ENCODE peak calls at places on chromosomes 11 and 22, in ten cellular contexts. O, H, B, T, K, F, Y, X, L and E are unnamed samples.

GRCh38 chr11:46658259-46658658 is 40.9 kb downstream of the ATG13 start:
- DNase-seq in O (peak; percentile 43), H (no peak), B (no peak), T (no peak), K (no peak), F (peak; percentile 85), Y (no peak), X (no peak), L (no peak), E (no peak)

GRCh38 chr11:33065445-33066178 is 26.2 kb downstream of the TCP11L1 start:
- DNase-seq in O (no peak), H (peak; percentile 85), B (peak; percentile 70), T (peak; percentile 74), K (peak; percentile 56), F (peak; percentile 68), Y (peak; percentile 64), X (peak; percentile 59), L (peak; percentile 45), E (peak; percentile 53)

GRCh38 chr11:47355283-47356128 is 3.0 kb upstream of the MYBPC3 start:
- DNase-seq in O (peak; percentile 59), H (no peak), B (peak; percentile 86), T (no peak), K (peak; percentile 89), F (peak; percentile 95), Y (no peak), X (no peak), L (peak; percentile 86), E (no peak)

GRCh38 chr11:112161012-112161411 is 2.9 kb downstream of the IL18 start:
- DNase-seq in O (no peak), H (no peak), B (no peak), T (no peak), K (no peak), F (peak; percentile 42), Y (no peak), X (no peak), L (no peak), E (no peak)

GRCh38 chr11:115548878-115549528 is 44.8 kb upstream of the CADM1 start:
- DNase-seq in O (no peak), H (no peak), B (no peak), T (no peak), K (peak; percentile 14), F (no peak), Y (no peak), X (no peak), L (no peak), E (no peak)

GRCh38 chr11:23206736-23207336 is 346.6 kb upstream of the CCDC179 start:
- DNase-seq in O (no peak), H (no peak), B (no peak), T (no peak), K (no peak), F (peak; percentile 24), Y (no peak), X (no peak), L (no peak), E (no peak)

GRCh38 chr11:61071208-61071681 is 31.0 kb upstream of the CD5 start:
- DNase-seq in O (no peak), H (peak; percentile 83), B (no peak), T (peak; percentile 44), K (no peak), F (no peak), Y (peak; percentile 49), X (peak; percentile 45), L (no peak), E (peak; percentile 79)

GRCh38 chr11:63813035-63813562 is at the start of gene SPINDOC:
- DNase-seq in O (no peak), H (peak; percentile 78), B (peak; percentile 74), T (peak; percentile 53), K (peak; percentile 89), F (peak; percentile 59), Y (peak; percentile 57), X (peak; percentile 63), L (peak; percentile 75), E (peak; percentile 77)

GRCh38 chr11:128058580-128059208 is 528.7 kb downstream of the ETS1 start:
- DNase-seq in O (no peak), H (no peak), B (no peak), T (no peak), K (no peak), F (no peak), Y (no peak), X (no peak), L (no peak), E (no peak)

GRCh38 chr11:34358666-34359547 is 1.1 kb upstream of the ABTB2 start:
- DNase-seq in O (no peak), H (peak; percentile 81), B (peak; percentile 69), T (peak; percentile 79), K (peak; percentile 82), F (peak; percentile 89), Y (peak; percentile 63), X (peak; percentile 71), L (peak; percentile 72), E (peak; percentile 67)

GRCh38 chr11:44978279-44978960 is 27.7 kb upstream of the TP53I11 start:
- DNase-seq in O (no peak), H (no peak), B (peak; percentile 28), T (no peak), K (no peak), F (no peak), Y (no peak), X (no peak), L (no peak), E (no peak)

GRCh38 chr11:110716361-110716760 is 4.1 kb upstream of the ARHGAP20 start:
- DNase-seq in O (no peak), H (no peak), B (no peak), T (no peak), K (no peak), F (peak; percentile 72), Y (no peak), X (no peak), L (no peak), E (no peak)

GRCh38 chr22:46865642-46866041 is 103.2 kb downstream of the TBC1D22A start:
- DNase-seq in O (no peak), H (no peak), B (no peak), T (no peak), K (no peak), F (no peak), Y (no peak), X (no peak), L (no peak), E (no peak)

GRCh38 chr11:124920870-124921609 is 2.0 kb downstream of the HEPN1 start:
- DNase-seq in O (no peak), H (peak; percentile 91), B (peak; percentile 84), T (peak; percentile 74), K (peak; percentile 22), F (peak; percentile 66), Y (peak; percentile 76), X (peak; percentile 52), L (peak; percentile 74), E (peak; percentile 89)

GRCh38 chr11:18726040-18726439 is at the start of gene IGSF22:
- DNase-seq in O (no peak), H (no peak), B (no peak), T (no peak), K (no peak), F (no peak), Y (no peak), X (no peak), L (no peak), E (no peak)

GRCh38 chr22:47847281-47847890 is 1084.9 kb downstream of the TBC1D22A start:
- DNase-seq in O (no peak), H (no peak), B (no peak), T (no peak), K (no peak), F (no peak), Y (no peak), X (no peak), L (no peak), E (no peak)

GRCh38 chr11:73413246-73413645 is 37.0 kb downstream of the RELT start:
- DNase-seq in O (no peak), H (no peak), B (no peak), T (no peak), K (no peak), F (no peak), Y (no peak), X (no peak), L (no peak), E (no peak)

GRCh38 chr22:36237462-36238347 is 1.6 kb downstream of the APOL2 start:
- DNase-seq in O (no peak), H (no peak), B (peak; percentile 26), T (no peak), K (no peak), F (peak; percentile 22), Y (no peak), X (no peak), L (no peak), E (peak; percentile 20)

GRCh38 chr11:67048515-67048914 is 8.1 kb upstream of the RHOD start:
- DNase-seq in O (no peak), H (no peak), B (no peak), T (no peak), K (no peak), F (no peak), Y (no peak), X (no peak), L (no peak), E (no peak)

GRCh38 chr11:19607656-19608360 is 104.8 kb upstream of the NAV2 start:
- DNase-seq in O (no peak), H (no peak), B (no peak), T (no peak), K (no peak), F (peak; percentile 23), Y (no peak), X (no peak), L (no peak), E (no peak)

GRCh38 chr11:66326261-66327111 is 9.6 kb upstream of the CD248 start:
- DNase-seq in O (no peak), H (peak; percentile 76), B (no peak), T (no peak), K (no peak), F (peak; percentile 65), Y (no peak), X (no peak), L (no peak), E (no peak)

GRCh38 chr22:44661070-44661469 is 40.9 kb upstream of the PRR5 start:
- DNase-seq in O (no peak), H (no peak), B (no peak), T (no peak), K (no peak), F (no peak), Y (no peak), X (no peak), L (no peak), E (no peak)

GRCh38 chr11:113289341-113290187 is 24.8 kb upstream of the TTC12 start:
- DNase-seq in O (no peak), H (peak; percentile 73), B (peak; percentile 55), T (peak; percentile 49), K (peak; percentile 61), F (peak; percentile 61), Y (peak; percentile 52), X (peak; percentile 38), L (peak; percentile 41), E (peak; percentile 60)

GRCh38 chr11:30216534-30216933 is 14.3 kb upstream of the FSHB start:
- DNase-seq in O (no peak), H (no peak), B (no peak), T (no peak), K (no peak), F (no peak), Y (no peak), X (no peak), L (no peak), E (no peak)

GRCh38 chr22:48263791-48264351 is 1501.4 kb downstream of the TBC1D22A start:
- DNase-seq in O (no peak), H (no peak), B (no peak), T (no peak), K (no peak), F (no peak), Y (no peak), X (no peak), L (no peak), E (no peak)

GRCh38 chr11:70495351-70496310 is 97.3 kb downstream of the CTTN start:
- DNase-seq in O (no peak), H (no peak), B (no peak), T (no peak), K (no peak), F (no peak), Y (no peak), X (no peak), L (no peak), E (no peak)

GRCh38 chr11:66488957-66489356 is 8.7 kb downstream of the DPP3 start:
- DNase-seq in O (no peak), H (no peak), B (no peak), T (no peak), K (no peak), F (no peak), Y (no peak), X (no peak), L (no peak), E (no peak)

GRCh38 chr11:94602430-94603372 is 35.5 kb downstream of the PIWIL4 start:
- DNase-seq in O (no peak), H (peak; percentile 60), B (peak; percentile 73), T (peak; percentile 32), K (peak; percentile 28), F (peak; percentile 86), Y (peak; percentile 3), X (no peak), L (no peak), E (no peak)